ENCODE peak calls at places on chromosomes 16 and 17, in nine cellular contexts. X, A, T, B, F, J, R, L and E are unnamed samples.

GRCh38 chr16:81266680-81267095 is 28.2 kb downstream of the BCO1 start:
- DNase-seq in X (peak; percentile 55), A (no peak), T (no peak), B (no peak), F (no peak), J (no peak), R (no peak), L (no peak), E (no peak)

GRCh38 chr16:89586853-89587252 is 11.3 kb downstream of the CPNE7 start:
- DNase-seq in X (no peak), A (peak; percentile 26), T (peak; percentile 68), B (no peak), F (no peak), J (no peak), R (no peak), L (no peak), E (no peak)

GRCh38 chr16:88349903-88350900 is 32.6 kb upstream of the ZNF469 start:
- DNase-seq in X (no peak), A (no peak), T (no peak), B (no peak), F (no peak), J (no peak), R (no peak), L (no peak), E (no peak)

GRCh38 chr17:53949473-53950090 is 126.9 kb downstream of the KIF2B start:
- DNase-seq in X (no peak), A (no peak), T (no peak), B (no peak), F (no peak), J (no peak), R (no peak), L (no peak), E (no peak)

GRCh38 chr16:68289202-68289601 is 21.5 kb downstream of the SLC7A6OS start:
- DNase-seq in X (no peak), A (no peak), T (no peak), B (no peak), F (no peak), J (no peak), R (no peak), L (no peak), E (no peak)

GRCh38 chr16:51651061-51651466 is 500.0 kb upstream of the SALL1 start:
- DNase-seq in X (no peak), A (no peak), T (no peak), B (no peak), F (no peak), J (no peak), R (no peak), L (no peak), E (no peak)

GRCh38 chr16:77211880-77212735 is 12.9 kb downstream of the SYCE1L start:
- DNase-seq in X (peak; percentile 83), A (peak; percentile 78), T (peak; percentile 22), B (no peak), F (peak; percentile 61), J (peak; percentile 46), R (peak; percentile 93), L (peak; percentile 57), E (no peak)

GRCh38 chr16:85610059-85610445 is 3.1 kb upstream of the GSE1 start:
- DNase-seq in X (no peak), A (no peak), T (no peak), B (no peak), F (no peak), J (no peak), R (peak; percentile 53), L (no peak), E (no peak)

GRCh38 chr16:3149630-3150345 is 15.0 kb downstream of the ZNF213 start:
- DNase-seq in X (peak; percentile 90), A (peak; percentile 56), T (peak; percentile 76), B (no peak), F (peak; percentile 39), J (peak; percentile 78), R (peak; percentile 51), L (peak; percentile 73), E (no peak)

GRCh38 chr16:12349950-12350842 is 373.7 kb downstream of the SNX29 start:
- DNase-seq in X (no peak), A (no peak), T (no peak), B (no peak), F (no peak), J (no peak), R (no peak), L (no peak), E (no peak)

GRCh38 chr16:76749780-76750375 is 441.1 kb upstream of the MON1B start:
- DNase-seq in X (no peak), A (no peak), T (no peak), B (no peak), F (peak; percentile 15), J (peak; percentile 5), R (no peak), L (no peak), E (no peak)